ENCODE peak calls at places on chromosomes 1 and 21, in nine cellular contexts. A is IMR-90; B is breast epithelium; S is naive thymus-derived CD4-positive, alpha-beta T cell; H is cardiac muscle cell; Z is tibial nerve; K is hepatocyte; M is stomach; R is ovary. F is an unnamed sample. For H3K4me1, H3K36me3 and H3K27me3, the result is how much of the 10 kb centered on the place peaks cover.

GRCh38 chr1:108199231-108199657 is 899 bp downstream of the SLC25A24 start:
- DNase-seq in A (peak), B (no peak), S (no peak), H (no peak), Z (no peak), K (peak), M (no peak), R (no peak), F (peak)

GRCh38 chr1:17609529-17609928 is 70.0 kb downstream of the ARHGEF10L start:
- DNase-seq in A (no peak), B (no peak), S (no peak), H (no peak), Z (no peak), K (no peak), M (no peak), R (no peak), F (no peak)

GRCh38 chr1:227372662-227373061 is 54.4 kb upstream of the CDC42BPA start:
- DNase-seq in A (peak), B (no peak), S (no peak), H (no peak), Z (no peak), K (no peak), M (peak), R (no peak), F (no peak)

GRCh38 chr1:245409341-245410195 is 254.8 kb downstream of the KIF26B start:
- DNase-seq in A (no peak), B (no peak), S (no peak), H (no peak), Z (no peak), K (peak), M (no peak), R (no peak), F (no peak)

GRCh38 chr1:15965228-15965767 is 10.6 kb downstream of the ZBTB17 start:
- DNase-seq in A (peak), B (no peak), S (no peak), H (no peak), Z (no peak), K (no peak), M (no peak), R (no peak), F (no peak)

GRCh38 chr1:28775121-28775942 is 36.6 kb upstream of the OPRD1 start:
- DNase-seq in A (peak), B (peak), S (peak), H (no peak), Z (peak), K (peak), M (peak), R (peak), F (no peak)

GRCh38 chr1:24089743-24090555 is 22.0 kb downstream of the MYOM3 start:
- DNase-seq in A (no peak), B (no peak), S (no peak), H (no peak), Z (no peak), K (no peak), M (no peak), R (no peak), F (no peak)

GRCh38 chr1:220928320-220928719 is 49.1 kb downstream of the HLX start:
- DNase-seq in A (no peak), B (no peak), S (no peak), H (no peak), Z (no peak), K (no peak), M (no peak), R (no peak), F (no peak)

GRCh38 chr21:44722701-44723100 is 11.3 kb upstream of the TSPEAR start:
- DNase-seq in A (no peak), B (no peak), S (no peak), H (no peak), Z (no peak), K (no peak), M (no peak), R (no peak), F (no peak)

GRCh38 chr1:69929278-69930057 is 275.9 kb downstream of the LRRC40 start:
- DNase-seq in A (no peak), B (no peak), S (no peak), H (no peak), Z (no peak), K (no peak), M (no peak), R (no peak), F (no peak)

GRCh38 chr21:32200029-32200428 is 78.8 kb downstream of the MIS18A start:
- DNase-seq in A (no peak), B (no peak), S (no peak), H (no peak), Z (no peak), K (no peak), M (no peak), R (no peak), F (no peak)

GRCh38 chr1:145871994-145872411 is 13.1 kb upstream of the PIAS3 start:
- DNase-seq in A (peak), B (no peak), S (peak), H (peak), Z (no peak), K (no peak), M (peak), R (peak), F (no peak)

GRCh38 chr1:31244326-31244725 is 4.6 kb upstream of the NKAIN1 start:
- DNase-seq in A (peak), B (no peak), S (no peak), H (no peak), Z (no peak), K (no peak), M (no peak), R (no peak), F (no peak)

GRCh38 chr1:155086182-155086741 is 7.6 kb downstream of the EFNA3 start:
- DNase-seq in A (no peak), B (peak), S (peak), H (peak), Z (no peak), K (peak), M (peak), R (peak), F (no peak)

GRCh38 chr1:110673197-110673701 is 1.5 kb downstream of the KCNA3 start:
- DNase-seq in A (no peak), B (no peak), S (peak), H (no peak), Z (no peak), K (no peak), M (no peak), R (no peak), F (no peak)

GRCh38 chr1:89523597-89524368 is 846 bp upstream of the LRRC8B start:
- DNase-seq in A (peak), B (peak), S (peak), H (no peak), Z (no peak), K (peak), M (peak), R (no peak), F (peak)

GRCh38 chr1:225146478-225146877 is 217.0 kb downstream of the DNAH14 start:
- DNase-seq in A (no peak), B (no peak), S (no peak), H (no peak), Z (no peak), K (no peak), M (no peak), R (no peak), F (no peak)

GRCh38 chr1:31712625-31713024 is 8.8 kb upstream of the COL16A1 start:
- DNase-seq in A (peak), B (no peak), S (no peak), H (peak), Z (peak), K (peak), M (peak), R (peak), F (no peak)

GRCh38 chr1:230208619-230209261 is 141.7 kb downstream of the GALNT2 start:
- DNase-seq in A (no peak), B (no peak), S (no peak), H (peak), Z (no peak), K (no peak), M (no peak), R (no peak), F (no peak)

GRCh38 chr1:29959356-29959755 is 723.0 kb downstream of the PTPRU start:
- DNase-seq in A (no peak), B (no peak), S (no peak), H (no peak), Z (no peak), K (no peak), M (no peak), R (no peak), F (no peak)

GRCh38 chr1:193242000-193242399 is 55.6 kb upstream of the B3GALT2 start:
- DNase-seq in A (no peak), B (no peak), S (no peak), H (no peak), Z (no peak), K (no peak), M (no peak), R (no peak), F (no peak)

GRCh38 chr21:25283720-25284119 is 323.6 kb downstream of the MRPL39 start:
- DNase-seq in A (peak), B (no peak), S (no peak), H (peak), Z (no peak), K (peak), M (no peak), R (no peak), F (peak)

GRCh38 chr1:181936768-181937581 is 124.5 kb downstream of the ZNF648 start:
- DNase-seq in A (no peak), B (no peak), S (peak), H (peak), Z (no peak), K (peak), M (peak), R (no peak), F (peak)

GRCh38 chr1:18256318-18257235 is 149.0 kb downstream of the IGSF21 start:
- DNase-seq in A (no peak), B (peak), S (peak), H (peak), Z (no peak), K (peak), M (peak), R (peak), F (peak)

GRCh38 chr1:4227986-4228385 is 327.9 kb upstream of the C1orf174 start:
- DNase-seq in A (no peak), B (no peak), S (no peak), H (no peak), Z (no peak), K (no peak), M (no peak), R (no peak), F (no peak)

GRCh38 chr1:192225713-192226112 is 67.5 kb downstream of the RGS18 start:
- DNase-seq in A (peak), B (no peak), S (no peak), H (no peak), Z (no peak), K (no peak), M (no peak), R (no peak), F (no peak)

GRCh38 chr1:162015196-162015595 is 8.5 kb downstream of the OLFML2B start:
- DNase-seq in A (no peak), B (no peak), S (no peak), H (no peak), Z (no peak), K (no peak), M (no peak), R (no peak), F (no peak)

GRCh38 chr1:203839081-203839480 is 22.3 kb upstream of the SNRPE start:
- DNase-seq in A (peak), B (no peak), S (no peak), H (no peak), Z (no peak), K (no peak), M (no peak), R (no peak), F (no peak)

GRCh38 chr1:169511339-169512028 is 25.7 kb upstream of the SLC19A2 start:
- DNase-seq in A (peak), B (no peak), S (no peak), H (no peak), Z (no peak), K (no peak), M (no peak), R (no peak), F (no peak)
- H3K4me1 ChIP-seq in A (under half), B (under half), S (under half), H (under half), Z (under half), K (under half), M (under half), R (under half), F (under half)

DNA sequence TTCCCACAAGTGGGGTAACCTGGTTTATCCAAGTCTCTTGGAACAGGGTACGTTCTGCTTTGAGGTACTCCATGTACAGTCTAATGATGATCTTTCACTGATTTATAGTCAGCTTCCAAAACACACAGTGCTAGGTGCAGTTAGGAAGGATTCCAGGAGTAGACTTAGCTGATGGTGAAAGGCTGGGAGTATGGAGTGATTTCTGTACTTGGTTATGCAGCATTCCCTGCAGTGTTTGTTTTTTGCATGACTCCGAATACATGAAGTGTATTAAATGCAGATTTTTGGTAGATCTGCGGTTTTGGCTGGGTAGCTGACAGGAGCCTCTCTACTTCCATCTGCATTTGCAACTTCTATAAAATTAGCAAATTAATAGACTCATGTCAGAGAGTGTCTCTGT is 3.7 kb downstream of the HMGN2 start:
- DNase-seq in A (no peak), B (no peak), S (no peak), H (no peak), Z (no peak), K (no peak), M (no peak), R (no peak), F (no peak)
- H3K36me3 ChIP-seq in A (under half), B (under half), S (under half), H (under half), Z (under half), K (under half), M (half or more), R (under half), F (half or more)

DNA sequence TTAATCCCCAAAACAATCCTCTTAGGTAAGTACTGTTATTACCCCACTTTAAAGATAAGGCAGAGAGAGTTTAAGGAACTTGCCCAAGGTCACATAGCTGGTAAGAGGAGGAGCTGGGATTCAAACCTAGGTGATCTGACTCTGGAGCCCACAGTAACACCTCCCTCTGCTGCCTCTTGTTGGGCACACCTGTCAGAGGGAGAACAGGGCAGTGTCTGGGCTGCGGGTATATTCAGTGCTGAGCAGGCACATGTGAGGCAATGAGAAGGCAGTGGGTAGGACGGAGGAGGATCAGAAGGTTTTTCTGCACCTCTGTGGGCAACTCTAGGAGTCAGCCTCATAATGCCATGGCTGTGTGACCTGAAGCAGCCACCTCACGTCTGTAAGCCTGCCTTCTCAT is 1.8 kb downstream of the HPCA start:
- DNase-seq in A (no peak), B (no peak), S (no peak), H (no peak), Z (no peak), K (no peak), M (no peak), R (peak), F (no peak)
- H3K27me3 ChIP-seq in A (half or more), B (under half), S (under half), H (half or more), Z (under half), K (half or more), M (half or more), R (under half), F (under half)

GRCh38 chr21:43268086-43268803 is 99.4 kb downstream of the CRYAA start:
- DNase-seq in A (no peak), B (no peak), S (no peak), H (no peak), Z (no peak), K (no peak), M (no peak), R (peak), F (no peak)

GRCh38 chr21:43269461-43269860 is 100.7 kb downstream of the CRYAA start:
- DNase-seq in A (no peak), B (no peak), S (peak), H (no peak), Z (no peak), K (no peak), M (no peak), R (peak), F (peak)

GRCh38 chr21:43269981-43270670 is 101.3 kb downstream of the CRYAA start:
- DNase-seq in A (no peak), B (no peak), S (no peak), H (no peak), Z (no peak), K (no peak), M (no peak), R (peak), F (no peak)

GRCh38 chr21:43267391-43268085 is 98.7 kb downstream of the CRYAA start:
- DNase-seq in A (no peak), B (no peak), S (no peak), H (no peak), Z (no peak), K (no peak), M (no peak), R (peak), F (no peak)

GRCh38 chr21:43268804-43269186 is 100.0 kb downstream of the CRYAA start:
- DNase-seq in A (no peak), B (no peak), S (no peak), H (no peak), Z (no peak), K (no peak), M (no peak), R (peak), F (no peak)
- H3K4me1 ChIP-seq in A (under half), B (under half), S (under half), H (under half), Z (under half), K (under half), M (under half), R (under half), F (under half)

GRCh38 chr1:21831454-21831970 is 19.4 kb downstream of the LDLRAD2 start:
- DNase-seq in A (no peak), B (no peak), S (no peak), H (no peak), Z (no peak), K (no peak), M (no peak), R (no peak), F (no peak)
- H3K36me3 ChIP-seq in A (half or more), B (under half), S (under half), H (half or more), Z (half or more), K (under half), M (half or more), R (under half), F (half or more)